ENCODE peak calls at places on chromosomes 7 and 10, in seven cellular contexts. H, C, N, G, W, A and Y are unnamed samples.

GRCh38 chr10:130194194-130194990 is 58.2 kb downstream of the GLRX3 start:
- DNase-seq in H (no peak), C (no peak), N (no peak), G (peak; percentile 8), W (no peak), A (no peak), Y (no peak)

GRCh38 chr10:113663142-113663541 is 699 bp downstream of the NRAP start:
- DNase-seq in H (no peak), C (no peak), N (no peak), G (no peak), W (no peak), A (no peak), Y (no peak)

GRCh38 chr10:63711866-63712716 is 190.9 kb downstream of the REEP3 start:
- DNase-seq in H (peak; percentile 96), C (no peak), N (no peak), G (peak; percentile 97), W (no peak), A (peak; percentile 92), Y (peak; percentile 97)

GRCh38 chr10:87705339-87705738 is 45.7 kb downstream of the PAPSS2 start:
- DNase-seq in H (peak; percentile 32), C (no peak), N (no peak), G (peak; percentile 32), W (no peak), A (no peak), Y (peak; percentile 77)

GRCh38 chr10:109963439-109963838 is 40.1 kb upstream of the XPNPEP1 start:
- DNase-seq in H (no peak), C (no peak), N (no peak), G (peak; percentile 30), W (no peak), A (no peak), Y (no peak)

GRCh38 chr7:107746006-107746405 is 2.1 kb downstream of the CBLL1 start:
- DNase-seq in H (peak; percentile 71), C (no peak), N (no peak), G (no peak), W (no peak), A (no peak), Y (no peak)

GRCh38 chr7:91089382-91089963 is 174.8 kb upstream of the FZD1 start:
- DNase-seq in H (peak; percentile 60), C (no peak), N (no peak), G (peak; percentile 65), W (peak; percentile 48), A (no peak), Y (no peak)

GRCh38 chr7:26131056-26131589 is 20.9 kb upstream of the NFE2L3 start:
- DNase-seq in H (no peak), C (no peak), N (no peak), G (no peak), W (no peak), A (no peak), Y (no peak)

GRCh38 chr7:109836016-109836415 is 1254.9 kb upstream of the LRRN3 start:
- DNase-seq in H (no peak), C (no peak), N (no peak), G (no peak), W (no peak), A (no peak), Y (no peak)

GRCh38 chr7:94250124-94250523 is 144.6 kb upstream of the COL1A2 start:
- DNase-seq in H (no peak), C (no peak), N (no peak), G (no peak), W (no peak), A (no peak), Y (no peak)

GRCh38 chr10:101492205-101492604 is 95.9 kb downstream of the POLL start:
- DNase-seq in H (no peak), C (no peak), N (no peak), G (no peak), W (no peak), A (no peak), Y (no peak)

GRCh38 chr10:21681156-21681555 is 147.1 kb downstream of the MLLT10 start:
- DNase-seq in H (no peak), C (no peak), N (no peak), G (no peak), W (no peak), A (no peak), Y (no peak)

GRCh38 chr7:40584667-40585433 is 450.0 kb downstream of the SUGCT start:
- DNase-seq in H (peak; percentile 10), C (no peak), N (no peak), G (no peak), W (no peak), A (no peak), Y (peak; percentile 17)

DNA sequence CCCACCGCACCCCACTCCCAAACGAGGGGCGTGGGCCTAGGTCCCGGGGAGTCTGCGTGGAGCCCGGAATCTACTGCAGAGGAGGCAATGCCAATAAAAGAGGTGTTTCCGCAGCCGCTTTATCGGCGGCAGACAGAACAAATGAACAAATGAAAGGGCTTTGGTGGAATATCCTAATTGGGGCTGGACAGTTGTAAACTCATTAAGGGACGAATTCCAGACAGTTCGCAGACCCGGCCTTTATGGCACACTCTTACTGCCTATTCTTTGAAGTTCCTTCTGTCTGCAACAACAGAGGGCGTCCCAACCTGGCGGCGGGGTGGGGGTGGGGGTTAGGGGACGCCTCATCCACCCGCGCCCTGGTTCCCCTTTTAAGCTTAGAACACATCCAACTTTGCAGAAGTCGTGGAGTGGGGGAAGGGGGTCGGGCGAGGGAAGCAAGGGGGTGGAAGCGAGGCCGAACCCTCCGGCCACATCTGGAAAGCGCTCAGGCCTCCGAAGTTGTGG is 4.1 kb downstream of the HOXA9 start:
- DNase-seq in H (no peak), C (no peak), N (no peak), G (no peak), W (no peak), A (peak; percentile 79), Y (no peak)
- TF ChIP-seq CTCF in H (no peak), C (peak; percentile 54), N (no peak), G (no peak), W (no peak), A (no peak), Y (peak; percentile 60)

DNA sequence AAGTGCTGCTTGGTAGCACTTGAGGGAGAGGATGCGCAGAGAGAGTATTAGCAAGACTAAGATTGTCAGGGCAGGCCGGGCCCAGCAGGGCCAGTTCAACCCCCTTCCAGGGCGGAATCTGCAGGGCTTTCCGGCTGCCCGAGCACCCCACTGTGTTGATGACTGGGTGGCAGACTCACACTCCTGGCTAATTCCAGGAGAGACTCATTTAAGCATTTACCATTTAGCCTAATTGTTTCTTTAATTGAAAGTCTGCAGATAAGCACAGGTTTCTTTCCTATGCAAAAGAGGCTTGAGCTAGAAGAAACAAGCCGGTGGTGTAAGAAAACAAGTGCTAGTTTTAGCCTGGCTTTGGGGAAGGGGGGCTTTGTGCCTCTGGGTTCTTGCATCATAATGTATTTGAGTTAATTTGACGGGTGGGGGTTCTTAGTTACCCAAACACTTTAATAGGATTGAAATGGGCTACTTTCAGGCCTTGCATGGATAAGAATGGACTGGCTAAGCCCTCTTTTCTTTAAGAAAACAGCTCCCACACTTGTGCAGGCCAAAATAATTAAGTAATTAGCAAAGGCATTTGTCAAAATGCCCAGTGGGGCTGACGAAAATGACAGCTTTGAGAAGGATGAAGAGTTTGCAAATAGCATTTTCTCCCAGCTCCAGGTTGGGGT is 201.3 kb downstream of the MYOF start:
- DNase-seq in H (no peak), C (no peak), N (peak; percentile 99), G (no peak), W (peak; percentile 81), A (no peak), Y (no peak)
- TF ChIP-seq CTCF in H (no peak), C (no peak), N (no peak), G (no peak), W (no peak), A (no peak), Y (no peak)

DNA sequence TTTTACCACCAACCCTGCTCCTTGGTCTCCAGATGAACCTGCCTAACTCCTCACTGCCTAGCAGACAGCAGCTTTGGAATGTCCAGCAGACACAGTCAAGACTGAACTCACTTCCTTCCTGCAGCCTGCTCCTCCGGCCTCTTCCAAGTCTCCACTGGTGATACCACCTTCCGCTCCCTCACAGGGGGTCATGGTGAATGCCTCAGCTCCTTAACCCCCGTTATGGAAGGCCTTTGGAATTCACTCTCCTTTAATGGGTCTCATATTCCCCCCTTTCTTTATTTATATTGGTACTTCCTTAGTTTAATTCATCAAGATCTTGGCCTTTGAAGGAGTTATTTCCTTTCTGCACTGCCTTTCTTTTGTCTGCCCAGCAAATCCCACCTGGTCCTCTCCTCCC is 44.9 kb upstream of the ZNF32 start:
- DNase-seq in H (peak; percentile 54), C (no peak), N (no peak), G (peak; percentile 79), W (no peak), A (no peak), Y (no peak)
- TF ChIP-seq CTCF in H (no peak), C (no peak), N (no peak), G (no peak), W (no peak), A (no peak), Y (no peak)

GRCh38 chr7:75042831-75043703 is 30.5 kb downstream of the RCC1L start:
- DNase-seq in H (no peak), C (no peak), N (no peak), G (no peak), W (no peak), A (no peak), Y (no peak)
- TF ChIP-seq CTCF in H (no peak), C (no peak), N (no peak), G (no peak), W (no peak), A (no peak), Y (no peak)

GRCh38 chr7:78018541-78019456 is 220.2 kb downstream of the PHTF2 start:
- DNase-seq in H (peak; percentile 33), C (no peak), N (no peak), G (peak; percentile 65), W (peak; percentile 51), A (peak; percentile 58), Y (peak; percentile 18)

GRCh38 chr7:78020131-78020873 is 221.7 kb downstream of the PHTF2 start:
- DNase-seq in H (peak; percentile 80), C (peak; percentile 48), N (peak; percentile 76), G (peak; percentile 91), W (peak; percentile 76), A (no peak), Y (peak; percentile 84)

GRCh38 chr7:78022165-78022564 is 223.6 kb downstream of the PHTF2 start:
- DNase-seq in H (no peak), C (no peak), N (no peak), G (no peak), W (no peak), A (no peak), Y (no peak)

GRCh38 chr7:78019457-78020130 is 221.0 kb downstream of the PHTF2 start:
- DNase-seq in H (peak; percentile 75), C (peak; percentile 73), N (peak; percentile 91), G (peak; percentile 91), W (peak; percentile 86), A (peak; percentile 93), Y (peak; percentile 76)

GRCh38 chr7:78020874-78021249 is 222.3 kb downstream of the PHTF2 start:
- DNase-seq in H (no peak), C (no peak), N (no peak), G (no peak), W (no peak), A (no peak), Y (no peak)
- TF ChIP-seq CTCF in H (no peak), C (peak; percentile 3), N (peak; percentile 9), G (no peak), W (no peak), A (no peak), Y (peak; percentile 43)